ENCODE peak calls at places on chromosomes 11 and 22, in seven cellular contexts. C is Calu3, G is H1, F is lower leg skin, R is GM12865, K is mammary epithelial cell, O is uterus. X is an unnamed sample.

GRCh38 chr11:70473873-70474690 is 75.8 kb downstream of the CTTN start:
- DNase-seq in C (no peak), G (no peak), F (no peak), R (no peak), K (no peak), O (no peak), X (no peak)

GRCh38 chr11:77244277-77245014 is 57.0 kb downstream of the GDPD4 start:
- DNase-seq in C (no peak), G (no peak), F (no peak), R (no peak), K (peak), O (no peak), X (no peak)

GRCh38 chr22:25898707-25899365 is 156.8 kb downstream of the MYO18B start:
- DNase-seq in C (no peak), G (peak), F (no peak), R (peak), K (no peak), O (no peak), X (no peak)

GRCh38 chr11:107565219-107565937 is at the start of gene ALKBH8:
- DNase-seq in C (peak), G (no peak), F (peak), R (peak), K (peak), O (peak), X (peak)

GRCh38 chr22:44496844-44497217 is 1.2 kb downstream of the RTL6 start:
- DNase-seq in C (no peak), G (no peak), F (no peak), R (no peak), K (no peak), O (no peak), X (no peak)

GRCh38 chr22:41885116-41885515 is 29.8 kb downstream of the SHISA8 start:
- DNase-seq in C (no peak), G (no peak), F (no peak), R (no peak), K (no peak), O (no peak), X (no peak)

GRCh38 chr22:24117942-24118341 is 63.3 kb upstream of the SUSD2 start:
- DNase-seq in C (peak), G (no peak), F (no peak), R (no peak), K (no peak), O (no peak), X (no peak)

GRCh38 chr11:90288207-90288821 is 65.5 kb upstream of the CHORDC1 start:
- DNase-seq in C (no peak), G (no peak), F (no peak), R (peak), K (peak), O (no peak), X (no peak)

GRCh38 chr11:2898366-2899079 is 12.9 kb upstream of the CDKN1C start:
- DNase-seq in C (peak), G (no peak), F (peak), R (peak), K (peak), O (peak), X (peak)

GRCh38 chr11:128686045-128686741 is 7.7 kb upstream of the FLI1 start:
- DNase-seq in C (no peak), G (no peak), F (no peak), R (no peak), K (no peak), O (no peak), X (no peak)

GRCh38 chr11:117705866-117706265 is 91.2 kb downstream of the DSCAML1 start:
- DNase-seq in C (no peak), G (no peak), F (no peak), R (no peak), K (no peak), O (no peak), X (no peak)

GRCh38 chr11:63699906-63700305 is 18.6 kb downstream of the RTN3 start:
- DNase-seq in C (no peak), G (no peak), F (no peak), R (no peak), K (no peak), O (no peak), X (no peak)

GRCh38 chr22:23256986-23257888 is 76.9 kb downstream of the BCR start:
- DNase-seq in C (no peak), G (no peak), F (peak), R (no peak), K (peak), O (peak), X (peak)

GRCh38 chr11:96875772-96876171 is 486.0 kb downstream of the JRKL start:
- DNase-seq in C (no peak), G (no peak), F (no peak), R (no peak), K (no peak), O (no peak), X (no peak)

GRCh38 chr11:126716456-126717083 is 284.0 kb downstream of the KIRREL3 start:
- DNase-seq in C (peak), G (no peak), F (peak), R (peak), K (no peak), O (no peak), X (peak)

GRCh38 chr11:33160147-33160546 is 1.1 kb downstream of the CSTF3 start:
- DNase-seq in C (no peak), G (no peak), F (no peak), R (peak), K (peak), O (no peak), X (no peak)

GRCh38 chr22:28904211-28904808 is 20.9 kb downstream of the ZNRF3 start:
- DNase-seq in C (no peak), G (no peak), F (no peak), R (no peak), K (no peak), O (no peak), X (no peak)

GRCh38 chr22:49959782-49960158 is 802 bp upstream of the PIM3 start:
- DNase-seq in C (peak), G (no peak), F (no peak), R (peak), K (peak), O (no peak), X (peak)

GRCh38 chr11:102120006-102120405 is 9.8 kb downstream of the YAP1 start:
- DNase-seq in C (no peak), G (no peak), F (no peak), R (no peak), K (peak), O (no peak), X (no peak)

GRCh38 chr11:28481673-28482480 is 373.7 kb downstream of the METTL15 start:
- DNase-seq in C (no peak), G (no peak), F (no peak), R (no peak), K (no peak), O (no peak), X (no peak)

GRCh38 chr11:86176165-86176884 is 68.2 kb upstream of the EED start:
- DNase-seq in C (peak), G (no peak), F (no peak), R (no peak), K (peak), O (no peak), X (no peak)

GRCh38 chr22:48137640-48138039 is 1375.2 kb downstream of the TBC1D22A start:
- DNase-seq in C (no peak), G (no peak), F (no peak), R (no peak), K (no peak), O (no peak), X (no peak)

GRCh38 chr11:106656646-106657045 is 361.6 kb downstream of the GUCY1A2 start:
- DNase-seq in C (no peak), G (no peak), F (no peak), R (no peak), K (peak), O (no peak), X (no peak)

GRCh38 chr11:521179-521688 is 14.1 kb downstream of the HRAS start:
- DNase-seq in C (no peak), G (no peak), F (no peak), R (no peak), K (no peak), O (no peak), X (no peak)

GRCh38 chr11:59418151-59418550 is 8.1 kb downstream of the OR5A2 start:
- DNase-seq in C (no peak), G (no peak), F (no peak), R (no peak), K (no peak), O (no peak), X (no peak)

GRCh38 chr11:125199915-125200314 is 35.4 kb downstream of the PKNOX2 start:
- DNase-seq in C (no peak), G (no peak), F (no peak), R (no peak), K (no peak), O (no peak), X (no peak)

GRCh38 chr11:106917973-106918372 is 100.3 kb downstream of the GUCY1A2 start:
- DNase-seq in C (peak), G (peak), F (no peak), R (peak), K (no peak), O (no peak), X (no peak)

GRCh38 chr11:57787920-57788716 is 26.5 kb downstream of the CTNND1 start:
- DNase-seq in C (no peak), G (no peak), F (peak), R (peak), K (peak), O (no peak), X (no peak)

GRCh38 chr11:125348704-125349635 is 147.1 kb downstream of the FEZ1 start:
- DNase-seq in C (peak), G (no peak), F (no peak), R (peak), K (no peak), O (peak), X (peak)

GRCh38 chr11:9753031-9753430 is 89.2 kb downstream of the SWAP70 start:
- DNase-seq in C (no peak), G (no peak), F (no peak), R (no peak), K (peak), O (no peak), X (no peak)

GRCh38 chr11:76803811-76804600 is 20.9 kb downstream of the TSKU start:
- DNase-seq in C (no peak), G (no peak), F (peak), R (no peak), K (no peak), O (no peak), X (no peak)

GRCh38 chr22:26174280-26174679 is 5.0 kb downstream of the SEZ6L start:
- DNase-seq in C (no peak), G (peak), F (no peak), R (no peak), K (no peak), O (no peak), X (no peak)

GRCh38 chr11:79097279-79097875 is 343.5 kb downstream of the TENM4 start:
- DNase-seq in C (no peak), G (no peak), F (no peak), R (no peak), K (no peak), O (no peak), X (no peak)

GRCh38 chr22:37752189-37753061 is 55.3 kb upstream of the GCAT start:
- DNase-seq in C (peak), G (no peak), F (peak), R (no peak), K (peak), O (peak), X (peak)

GRCh38 chr11:106076421-106076922 is 675 bp downstream of the KBTBD3 start:
- DNase-seq in C (peak), G (no peak), F (peak), R (no peak), K (no peak), O (peak), X (peak)

GRCh38 chr11:3201112-3201581 is 17.5 kb downstream of the MRGPRG start:
- DNase-seq in C (no peak), G (no peak), F (no peak), R (no peak), K (no peak), O (no peak), X (no peak)

GRCh38 chr11:9775393-9775780 is 111.5 kb downstream of the SWAP70 start:
- DNase-seq in C (no peak), G (no peak), F (no peak), R (no peak), K (no peak), O (no peak), X (no peak)

GRCh38 chr11:12862761-12863469 is 146.2 kb upstream of the RASSF10 start:
- DNase-seq in C (no peak), G (peak), F (no peak), R (no peak), K (peak), O (peak), X (peak)

GRCh38 chr11:61828629-61829407 is 718 bp downstream of the FADS2 start:
- DNase-seq in C (no peak), G (no peak), F (no peak), R (peak), K (peak), O (peak), X (peak)
- TF ChIP-seq CTCF in C (no peak), G (peak), F (no peak), R (peak), K (peak), O (peak), X (no peak)

DNA sequence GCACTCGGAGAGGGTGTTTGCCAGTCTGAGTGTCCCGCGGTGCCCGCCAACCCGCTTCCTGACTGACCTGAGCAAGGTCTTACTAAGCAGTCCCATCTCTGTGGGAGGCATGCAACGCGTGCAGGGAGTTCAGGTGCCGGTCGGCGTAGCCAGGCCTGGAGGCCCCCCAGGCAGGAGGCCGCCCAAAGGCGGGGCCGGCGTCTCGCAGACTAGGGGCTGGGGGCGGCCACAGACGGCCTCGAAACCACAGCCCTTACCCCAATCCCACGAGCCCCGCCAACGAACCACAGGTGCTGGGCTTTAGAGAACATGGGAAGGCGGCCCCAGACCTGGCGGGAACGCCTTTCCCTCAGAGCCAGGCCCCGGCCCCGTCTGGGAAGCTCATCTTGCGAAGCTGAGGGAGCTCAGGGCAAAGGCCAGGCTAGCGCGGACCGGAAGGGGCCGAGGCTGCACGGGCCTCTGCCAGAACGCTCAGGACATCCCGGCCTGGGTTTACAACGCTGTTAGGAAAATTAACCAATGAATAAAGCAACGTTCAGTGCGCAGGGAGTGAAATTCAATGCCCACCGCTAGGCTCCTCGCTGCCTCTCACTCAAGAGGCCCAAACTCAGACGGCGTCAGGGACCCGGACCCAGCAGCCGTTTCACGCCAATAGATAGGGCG is 2.1 kb upstream of the MTFP1 start:
- DNase-seq in C (peak), G (no peak), F (peak), R (peak), K (peak), O (peak), X (no peak)
- TF ChIP-seq CTCF in C (no peak), G (no peak), F (no peak), R (no peak), K (peak), O (no peak), X (peak)

GRCh38 chr11:44568358-44568705 is 2.9 kb downstream of the CD82 start:
- DNase-seq in C (no peak), G (no peak), F (no peak), R (no peak), K (no peak), O (no peak), X (no peak)

GRCh38 chr11:44566559-44566949 is 1.1 kb downstream of the CD82 start:
- DNase-seq in C (no peak), G (no peak), F (no peak), R (no peak), K (no peak), O (no peak), X (no peak)

GRCh38 chr11:44565746-44566558 is 489 bp downstream of the CD82 start:
- DNase-seq in C (no peak), G (no peak), F (no peak), R (no peak), K (no peak), O (no peak), X (peak)

GRCh38 chr11:44567876-44568256 is 2.4 kb downstream of the CD82 start:
- DNase-seq in C (no peak), G (no peak), F (no peak), R (no peak), K (no peak), O (no peak), X (no peak)

GRCh38 chr11:44566952-44567875 is 1.8 kb downstream of the CD82 start:
- DNase-seq in C (no peak), G (no peak), F (no peak), R (peak), K (no peak), O (no peak), X (no peak)
- TF ChIP-seq CTCF in C (no peak), G (no peak), F (no peak), R (no peak), K (peak), O (no peak), X (no peak)

DNA sequence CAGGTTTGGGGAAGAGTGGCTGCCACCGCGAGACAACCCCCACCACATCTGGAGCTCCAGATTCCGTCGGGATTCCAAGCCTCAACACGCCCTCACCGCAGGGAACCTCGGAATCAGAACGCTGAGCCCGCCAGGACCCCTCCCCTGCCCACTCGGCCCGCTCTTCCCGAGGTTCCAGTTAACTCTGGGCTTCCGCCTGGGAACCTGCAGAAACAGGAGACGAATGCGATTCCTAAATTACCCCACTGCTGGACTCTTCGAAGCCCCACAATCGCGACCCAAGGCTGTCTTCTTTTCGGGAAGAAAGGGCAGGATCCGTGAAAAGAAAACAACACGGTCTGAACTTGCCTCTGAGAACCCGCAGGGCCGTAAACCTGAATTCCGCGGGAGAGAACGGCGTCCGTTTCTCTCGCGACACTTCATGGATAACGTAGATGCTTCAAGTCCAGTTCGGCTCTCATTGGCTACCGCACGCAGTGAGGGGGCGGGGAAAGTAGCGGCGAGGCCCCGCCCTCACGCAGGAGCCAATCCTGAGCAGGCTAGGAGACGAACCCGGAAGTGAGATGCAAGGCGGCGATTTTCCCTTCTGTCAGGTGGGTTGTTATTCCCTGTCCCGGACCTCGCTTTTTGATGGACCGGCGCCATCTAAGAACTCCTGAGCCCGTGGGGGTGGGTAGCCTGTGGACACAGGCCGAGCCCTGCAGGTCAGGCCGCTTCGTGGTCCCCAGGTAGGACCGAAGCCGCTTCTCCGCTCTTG is at the start of the genes ANKRD49 and MRE11:
- DNase-seq in C (peak), G (peak), F (peak), R (peak), K (peak), O (peak), X (peak)
- TF ChIP-seq CTCF in C (no peak), G (no peak), F (no peak), R (no peak), K (no peak), O (no peak), X (no peak)

X was measured in body of pancreas.